ENCODE peak calls at places on chromosomes 6 and 20, in eight cellular contexts. O, W, D, C, Q, V, S and Y are unnamed samples.
A peak's percentile ranks its signal among the peaks of the same experiment; 100 is the strongest.

GRCh38 chr20:2794866-2795447 is 5.5 kb downstream of the CPXM1 start:
- DNase-seq in O (no peak), W (no peak), D (no peak), C (no peak), Q (no peak), V (no peak), S (no peak), Y (no peak)

GRCh38 chr20:3312940-3313656 is 74.1 kb upstream of the SLC4A11 start:
- DNase-seq in O (peak; percentile 88), W (no peak), D (no peak), C (no peak), Q (no peak), V (peak; percentile 35), S (peak; percentile 60), Y (no peak)

GRCh38 chr6:87700351-87700728 is 1.7 kb downstream of the AKIRIN2 start:
- DNase-seq in O (no peak), W (no peak), D (no peak), C (no peak), Q (no peak), V (no peak), S (no peak), Y (no peak)

GRCh38 chr6:26556263-26557070 is 18.3 kb downstream of the HMGN4 start:
- DNase-seq in O (peak; percentile 82), W (peak; percentile 89), D (no peak), C (no peak), Q (no peak), V (peak; percentile 48), S (peak; percentile 94), Y (peak; percentile 98)

GRCh38 chr6:18561006-18561750 is 174.0 kb downstream of the RNF144B start:
- DNase-seq in O (no peak), W (no peak), D (no peak), C (no peak), Q (no peak), V (no peak), S (no peak), Y (no peak)

GRCh38 chr20:13220857-13221297 is at the start of gene ISM1:
- DNase-seq in O (no peak), W (peak; percentile 30), D (no peak), C (no peak), Q (peak; percentile 3), V (peak; percentile 13), S (peak; percentile 2), Y (no peak)

GRCh38 chr6:41036601-41037000 is 2.4 kb downstream of the UNC5CL start:
- DNase-seq in O (no peak), W (no peak), D (no peak), C (no peak), Q (no peak), V (no peak), S (no peak), Y (no peak)

GRCh38 chr6:152273638-152274037 is 363.5 kb downstream of the SYNE1 start:
- DNase-seq in O (peak; percentile 86), W (peak; percentile 66), D (no peak), C (no peak), Q (no peak), V (peak; percentile 19), S (peak; percentile 76), Y (no peak)

GRCh38 chr6:70371454-70372105 is 41.7 kb upstream of the FAM135A start:
- DNase-seq in O (peak; percentile 88), W (peak; percentile 60), D (no peak), C (no peak), Q (no peak), V (no peak), S (peak; percentile 67), Y (peak; percentile 58)

GRCh38 chr6:110468696-110469095 is 7.7 kb downstream of the SLC22A16 start:
- DNase-seq in O (no peak), W (peak; percentile 45), D (no peak), C (no peak), Q (no peak), V (no peak), S (no peak), Y (no peak)

GRCh38 chr20:37393863-37394542 is 48.1 kb downstream of the SRC start:
- DNase-seq in O (no peak), W (no peak), D (no peak), C (no peak), Q (no peak), V (no peak), S (no peak), Y (no peak)

GRCh38 chr6:125004198-125004597 is 42.0 kb downstream of the RNF217 start:
- DNase-seq in O (peak; percentile 36), W (no peak), D (no peak), C (no peak), Q (no peak), V (no peak), S (peak; percentile 72), Y (no peak)

GRCh38 chr6:22737331-22737730 is 168.0 kb downstream of the HDGFL1 start:
- DNase-seq in O (peak; percentile 52), W (peak; percentile 86), D (no peak), C (no peak), Q (no peak), V (peak; percentile 16), S (peak; percentile 51), Y (no peak)

GRCh38 chr6:166707045-166707444 is 80.0 kb upstream of the RPS6KA2 start:
- DNase-seq in O (peak; percentile 15), W (peak; percentile 78), D (no peak), C (peak; percentile 51), Q (no peak), V (peak; percentile 77), S (peak; percentile 36), Y (no peak)

GRCh38 chr6:53189554-53189953 is 40.9 kb upstream of the GCM1 start:
- DNase-seq in O (no peak), W (no peak), D (no peak), C (no peak), Q (no peak), V (no peak), S (peak; percentile 96), Y (no peak)

GRCh38 chr20:29878777-29879442 is 1378.6 kb upstream of the DEFB115 start:
- DNase-seq in O (no peak), W (no peak), D (no peak), C (no peak), Q (no peak), V (no peak), S (no peak), Y (no peak)

GRCh38 chr6:133809406-133809805 is 79.5 kb upstream of the TCF21 start:
- DNase-seq in O (no peak), W (no peak), D (no peak), C (no peak), Q (no peak), V (no peak), S (peak; percentile 65), Y (no peak)

GRCh38 chr6:21164768-21165326 is 428.7 kb upstream of the SOX4 start:
- DNase-seq in O (peak; percentile 56), W (no peak), D (no peak), C (no peak), Q (no peak), V (no peak), S (peak; percentile 59), Y (no peak)

GRCh38 chr6:38493929-38494547 is 145.7 kb downstream of the BTBD9 start:
- DNase-seq in O (peak; percentile 82), W (peak; percentile 81), D (no peak), C (peak; percentile 76), Q (peak; percentile 71), V (peak; percentile 80), S (peak; percentile 54), Y (peak; percentile 63)
- TF ChIP-seq CTCF in O (peak; percentile 75), W (peak; percentile 88), D (peak; percentile 82), C (peak; percentile 94), Q (peak; percentile 99), V (peak; percentile 98), S (peak; percentile 80), Y (peak; percentile 71)

GRCh38 chr20:53643031-53643832 is 49.6 kb upstream of the ZNF217 start:
- DNase-seq in O (peak; percentile 84), W (no peak), D (no peak), C (peak; percentile 34), Q (peak; percentile 55), V (peak; percentile 67), S (peak; percentile 88), Y (no peak)
- H3K4me3 ChIP-seq in O (peak overlapping the region; percentile 6), W (no peak overlapping the region), D (peak overlapping the region; percentile 34), C (no peak overlapping the region), Q (peak overlapping the region; percentile 47), V (no peak overlapping the region), S (no peak overlapping the region), Y (no peak overlapping the region)

DNA sequence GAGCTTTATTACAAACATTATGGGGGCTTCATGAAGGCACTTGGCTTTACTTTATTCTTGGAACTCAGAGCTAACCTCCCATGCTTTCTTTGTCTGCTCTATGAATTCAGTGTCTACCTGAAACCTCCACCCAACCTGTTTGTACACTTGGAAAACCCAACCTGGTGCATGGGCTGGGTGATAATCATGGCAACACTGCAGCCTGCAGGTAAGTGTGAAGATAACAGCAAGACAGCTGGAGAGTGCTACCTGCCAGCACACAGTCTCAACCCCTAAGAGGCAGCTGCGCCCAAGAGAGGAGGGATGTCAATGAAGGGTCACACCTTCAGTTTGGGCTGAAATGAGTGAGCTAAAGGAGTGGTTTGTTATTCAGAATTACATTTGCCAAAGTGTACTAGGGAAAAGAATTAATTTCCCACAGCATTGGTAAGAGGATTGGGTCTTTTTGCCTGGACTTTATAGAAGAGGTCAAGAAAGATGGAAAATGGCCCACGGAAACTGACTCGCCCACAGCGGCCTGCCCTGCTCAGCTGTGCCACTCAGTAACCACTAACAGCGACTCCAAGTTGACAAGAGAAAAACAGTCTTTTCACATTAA is 24.4 kb downstream of the FOXQ1 start:
- DNase-seq in O (no peak), W (peak; percentile 66), D (no peak), C (peak; percentile 67), Q (no peak), V (no peak), S (no peak), Y (no peak)
- TF ChIP-seq CTCF in O (peak; percentile 30), W (peak; percentile 84), D (no peak), C (peak; percentile 10), Q (no peak), V (no peak), S (peak; percentile 9), Y (peak; percentile 10)

GRCh38 chr6:111994791-111995190 is 59.1 kb upstream of the CCN6 start:
- DNase-seq in O (no peak), W (no peak), D (no peak), C (no peak), Q (no peak), V (no peak), S (no peak), Y (no peak)

GRCh38 chr6:111996159-111996558 is 57.7 kb upstream of the CCN6 start:
- DNase-seq in O (no peak), W (no peak), D (no peak), C (no peak), Q (no peak), V (no peak), S (no peak), Y (no peak)

GRCh38 chr6:111995409-111995808 is 58.5 kb upstream of the CCN6 start:
- DNase-seq in O (no peak), W (no peak), D (no peak), C (no peak), Q (no peak), V (no peak), S (peak; percentile 32), Y (peak; percentile 50)

GRCh38 chr6:111997078-111997862 is 56.6 kb upstream of the CCN6 start:
- DNase-seq in O (peak; percentile 84), W (peak; percentile 87), D (peak; percentile 15), C (peak; percentile 82), Q (peak; percentile 72), V (peak; percentile 81), S (peak; percentile 68), Y (peak; percentile 52)

DNA sequence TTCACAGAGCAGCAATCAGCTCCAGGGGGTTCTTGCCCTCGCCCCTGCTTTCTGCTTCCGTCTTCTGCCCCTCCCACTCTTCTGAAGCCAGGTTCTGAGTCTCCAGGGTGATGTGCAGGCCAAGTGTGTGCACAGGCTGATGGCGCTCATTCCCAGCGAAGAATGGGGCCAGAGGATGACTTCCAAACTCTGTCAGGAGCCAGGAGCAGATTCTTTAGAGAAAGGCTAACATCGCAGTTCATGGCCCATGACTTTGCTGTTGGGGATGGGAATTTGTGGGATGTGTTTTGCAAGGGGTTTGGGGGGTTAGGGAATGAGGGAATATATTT is 56.1 kb upstream of the CCN6 start:
- DNase-seq in O (no peak), W (no peak), D (no peak), C (no peak), Q (no peak), V (no peak), S (no peak), Y (no peak)
- H3K4me3 ChIP-seq in O (no peak overlapping the region), W (no peak overlapping the region), D (peak overlapping the region; percentile 31), C (no peak overlapping the region), Q (no peak overlapping the region), V (no peak overlapping the region), S (no peak overlapping the region), Y (no peak overlapping the region)